ENCODE peak calls at places on chromosome 3, in five cellular contexts. V is activated naive CD8-positive, alpha-beta T cell treated with anti-CD3 and anti-CD28 coated beads for 36 hours; R is germinal center; L is fibroblast of lung; Y is dorsolateral prefrontal cortex. A is an unnamed sample.
A peak's percentile ranks its signal among the peaks of the same experiment; 100 is the strongest.

GRCh38 chr3:30810617-30811016 is 83.8 kb downstream of the GADL1 start:
- DNase-seq in L (no peak), V (no peak), R (no peak), Y (no peak), A (no peak)

GRCh38 chr3:114093596-114093995 is 37.1 kb downstream of the QTRT2 start:
- DNase-seq in L (peak; percentile 85), Y (no peak), R (no peak), V (no peak), A (no peak)

GRCh38 chr3:42696356-42697301 is 6.0 kb downstream of the HHATL start:
- DNase-seq in V (no peak), R (no peak), Y (peak; percentile 37), L (no peak), A (no peak)

GRCh38 chr3:40190056-40190455 is 119.5 kb upstream of the EIF1B start:
- DNase-seq in L (no peak), V (no peak), R (no peak), Y (no peak), A (no peak)

GRCh38 chr3:156373095-156373494 is 181.8 kb downstream of the SSR3 start:
- DNase-seq in Y (no peak), V (no peak), R (no peak), L (no peak), A (no peak)

GRCh38 chr3:113948015-113948917 is 453 bp downstream of the ZDHHC23 start:
- DNase-seq in Y (peak; percentile 64), L (peak; percentile 6), R (peak; percentile 60), V (peak; percentile 44), A (peak; percentile 31)

GRCh38 chr3:197312431-197312830 is 14.0 kb upstream of the DLG1 start:
- DNase-seq in Y (no peak), R (no peak), V (no peak), L (no peak), A (no peak)

GRCh38 chr3:189276481-189277190 is 104.9 kb downstream of the TPRG1 start:
- DNase-seq in R (no peak), L (peak; percentile 86), V (no peak), Y (no peak), A (no peak)

GRCh38 chr3:49787182-49787464 is 781 bp upstream of the IP6K1 start:
- DNase-seq in V (no peak), Y (no peak), R (no peak), L (no peak), A (no peak)

GRCh38 chr3:37987751-37988179 is 2.8 kb upstream of the VILL start:
- DNase-seq in Y (no peak), R (no peak), L (no peak), V (no peak), A (no peak)

A was measured in activated CD4-positive, alpha-beta memory T cell treated with anti-CD3 and anti-CD28 coated beads, Interleukin-2, amount 10 ng/mL, durations not matched to agents 7 days and 5 days.